ENCODE peak calls at places on chromosomes 11 and 22, in nine cellular contexts. P is RWPE1, H is astrocyte of the spinal cord, M is GM20000, S is foreskin fibroblast, E is lung, B is GM10248, J is cardiac fibroblast, Q is neural crest cell. Y is an unnamed sample.

GRCh38 chr22:37431811-37432707 is 4.8 kb upstream of the ELFN2 start:
- DNase-seq in B (no peak), M (no peak), E (no peak), P (peak), H (peak), S (peak), Q (no peak), J (peak), Y (peak)

GRCh38 chr22:20530368-20531153 is 23.2 kb downstream of the MED15 start:
- DNase-seq in P (peak), B (no peak), M (no peak), E (no peak), H (peak), S (peak), J (peak), Q (no peak), Y (peak)

GRCh38 chr11:64744544-64745218 is 739 bp upstream of the RASGRP2 start:
- DNase-seq in Q (no peak), B (peak), E (no peak), J (no peak), M (peak), P (no peak), S (no peak), H (no peak), Y (no peak)

GRCh38 chr11:2272241-2272945 is 2.0 kb upstream of the ASCL2 start:
- DNase-seq in H (no peak), Q (no peak), E (no peak), S (no peak), J (no peak), B (no peak), M (no peak), P (no peak), Y (no peak)

GRCh38 chr11:995752-996420 is 40.6 kb downstream of the MUC6 start:
- DNase-seq in J (no peak), B (peak), H (peak), P (no peak), S (no peak), M (peak), E (no peak), Q (peak), Y (no peak)

GRCh38 chr11:123439616-123440015 is 9.5 kb downstream of the GRAMD1B start:
- DNase-seq in H (no peak), S (no peak), M (no peak), E (no peak), Q (no peak), B (no peak), P (no peak), J (no peak), Y (no peak)

GRCh38 chr11:99535406-99535805 is 514.7 kb downstream of the CNTN5 start:
- DNase-seq in S (no peak), B (no peak), M (no peak), P (no peak), J (no peak), Q (no peak), E (no peak), H (no peak), Y (no peak)

GRCh38 chr11:111185259-111185658 is 60.3 kb upstream of the POU2AF2 start:
- DNase-seq in H (peak), E (no peak), P (no peak), M (no peak), Q (no peak), S (peak), J (peak), B (peak), Y (no peak)

GRCh38 chr11:20090654-20091374 is 69.5 kb downstream of the DBX1 start:
- DNase-seq in P (no peak), Q (no peak), E (no peak), H (no peak), J (no peak), S (no peak), B (no peak), M (no peak), Y (no peak)

GRCh38 chr11:116727990-116728389 is 44.8 kb downstream of the BUD13 start:
- DNase-seq in P (no peak), Q (no peak), S (no peak), H (no peak), B (no peak), E (no peak), J (no peak), M (no peak), Y (no peak)

GRCh38 chr11:17547932-17548331 is 873 bp downstream of the OTOG start:
- DNase-seq in Q (no peak), E (no peak), H (no peak), P (no peak), B (no peak), S (no peak), J (no peak), M (no peak), Y (no peak)
- TF ChIP-seq CTCF in Q (no peak), E (no peak), H (peak), P (no peak), B (no peak), S (no peak), J (peak), M (no peak), Y (no peak)

DNA sequence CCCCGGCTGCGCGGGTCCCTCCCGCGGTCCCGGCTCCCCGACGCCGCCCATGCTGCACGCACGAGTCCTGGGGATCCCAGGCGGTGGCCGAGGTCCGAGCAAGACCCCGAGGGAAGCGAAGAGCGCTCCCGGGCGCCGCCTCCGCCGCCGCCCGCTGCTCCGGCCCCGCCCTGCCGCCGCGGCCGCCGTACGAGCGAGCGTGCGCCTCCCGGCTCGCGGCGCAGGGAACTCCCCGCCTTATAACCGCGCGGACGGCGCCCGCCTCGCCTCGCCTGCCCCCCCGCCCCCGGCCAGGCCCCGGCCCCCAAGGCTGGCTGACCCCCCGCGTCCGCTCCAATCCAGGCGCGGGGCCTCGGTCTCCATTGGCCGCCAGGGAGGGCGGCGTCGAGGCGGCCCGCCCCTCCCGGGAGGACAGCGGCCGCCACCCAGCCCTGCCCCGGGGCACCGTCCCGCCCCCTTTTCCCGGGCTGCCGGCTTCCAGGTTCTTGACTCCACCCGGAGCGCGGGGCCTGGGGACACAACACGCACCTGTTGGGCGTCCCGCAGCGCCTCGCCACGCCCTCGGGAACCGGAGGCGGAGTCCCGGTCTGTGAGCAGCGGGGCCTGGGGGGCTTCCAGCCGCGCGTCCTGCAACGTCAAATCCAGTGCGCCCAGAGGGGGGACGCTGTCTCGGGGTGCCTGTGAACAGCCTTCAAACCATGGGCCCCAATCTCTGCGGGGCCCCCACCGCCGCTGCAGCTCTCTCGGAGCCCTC is at the start of gene FADS3:
- DNase-seq in M (peak), E (peak), P (peak), B (peak), Q (peak), S (peak), J (peak), H (peak), Y (peak)
- TF ChIP-seq CTCF in M (no peak), E (no peak), P (no peak), B (no peak), Q (no peak), S (no peak), J (no peak), H (no peak), Y (no peak)

GRCh38 chr11:92136792-92137191 is 87.8 kb upstream of the FAT3 start:
- DNase-seq in S (no peak), B (no peak), M (no peak), Q (no peak), E (no peak), H (no peak), P (no peak), J (no peak), Y (no peak)
- TF ChIP-seq CTCF in S (no peak), B (no peak), M (no peak), Q (peak), E (no peak), H (no peak), P (no peak), J (no peak), Y (no peak)

DNA sequence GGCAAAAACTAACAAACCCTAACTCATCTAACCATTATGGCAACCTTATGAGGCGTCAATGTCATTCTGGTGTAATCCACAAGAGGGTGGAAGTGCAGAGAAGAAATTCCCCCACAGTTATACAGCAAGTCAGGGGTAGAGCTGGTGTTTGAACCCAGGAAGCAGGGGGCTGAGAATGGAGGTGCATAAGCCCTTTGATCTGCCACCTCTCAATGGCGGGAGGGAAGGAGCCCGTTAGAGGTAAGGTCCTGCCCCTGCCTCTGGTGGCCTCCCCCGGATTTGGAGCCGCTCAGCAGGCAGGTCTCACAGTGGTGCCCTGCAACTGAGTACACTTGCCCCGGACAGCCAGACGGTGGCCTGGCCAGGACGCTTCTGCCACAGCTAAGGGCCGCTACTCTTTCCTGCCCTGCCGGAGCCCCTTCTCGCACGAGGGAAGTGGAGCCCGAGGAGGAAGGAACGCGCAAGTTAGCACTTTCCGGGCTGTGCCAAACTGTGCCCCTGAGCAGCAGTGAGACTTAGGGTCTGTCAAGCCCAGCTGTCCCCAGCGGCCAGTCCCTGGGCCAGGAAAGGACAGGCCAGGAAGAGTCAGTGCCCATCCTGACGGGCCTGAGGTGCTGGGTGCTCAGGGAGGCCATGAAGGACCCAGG is 1.1 kb downstream of the FXYD2 start:
- DNase-seq in B (peak), Q (no peak), S (no peak), J (no peak), E (no peak), H (no peak), P (no peak), M (no peak), Y (no peak)
- TF ChIP-seq CTCF in B (no peak), Q (peak), S (no peak), J (peak), E (no peak), H (peak), P (no peak), M (peak), Y (no peak)

Y was measured in Calu3.